ENCODE peak calls at places on chromosomes 5 and 9, in eight cellular contexts. B is neuronal stem cell; G is stimulated activated CD4-positive, alpha-beta T cell treated with anti-CD3 and anti-CD28 coated beads, Interleukin-4, amount 100 ng/mL, for 24 hours; Z is ecto neural progenitor cell; M is EL; R is fibroblast of gingiva; P is foreskin keratinocyte; H is M059J. A is an unnamed sample.

GRCh38 chr5:164475339-164475977 is 970.0 kb downstream of the MAT2B start:
- DNase-seq in B (no peak), G (no peak), Z (no peak), M (no peak), R (peak; percentile 2), P (peak; percentile 27), H (peak; percentile 2), A (no peak)

GRCh38 chr9:126367139-126367538 is 40.5 kb downstream of the MVB12B start:
- DNase-seq in B (no peak), G (no peak), Z (no peak), M (no peak), R (no peak), P (no peak), H (no peak), A (no peak)

GRCh38 chr9:392103-392502 is 177.4 kb downstream of the DOCK8 start:
- DNase-seq in B (no peak), G (no peak), Z (no peak), M (no peak), R (no peak), P (no peak), H (no peak), A (no peak)

GRCh38 chr5:141363952-141364660 is at the start of gene PCDHGA5:
- DNase-seq in B (no peak), G (no peak), Z (no peak), M (peak; percentile 21), R (no peak), P (no peak), H (no peak), A (no peak)

GRCh38 chr5:97266576-97266975 is 83.5 kb upstream of the RIOK2 start:
- DNase-seq in B (no peak), G (no peak), Z (no peak), M (no peak), R (peak; percentile 93), P (no peak), H (no peak), A (no peak)

GRCh38 chr5:10192309-10192708 is 57.4 kb downstream of the ATPSCKMT start:
- DNase-seq in B (no peak), G (no peak), Z (no peak), M (peak; percentile 87), R (peak; percentile 56), P (no peak), H (peak; percentile 59), A (no peak)

GRCh38 chr9:79302002-79302401 is 269.8 kb upstream of the TLE4 start:
- DNase-seq in B (no peak), G (no peak), Z (no peak), M (no peak), R (no peak), P (no peak), H (no peak), A (no peak)

GRCh38 chr5:146884230-146884629 is 5.7 kb upstream of the PPP2R2B start:
- DNase-seq in B (no peak), G (no peak), Z (no peak), M (no peak), R (no peak), P (peak; percentile 81), H (no peak), A (no peak)

GRCh38 chr9:136685792-136686533 is 1.3 kb downstream of the AGPAT2 start:
- DNase-seq in B (no peak), G (no peak), Z (no peak), M (no peak), R (peak; percentile 38), P (no peak), H (no peak), A (no peak)

GRCh38 chr5:135008981-135009735 is 24.9 kb downstream of the PITX1 start:
- DNase-seq in B (no peak), G (no peak), Z (peak; percentile 44), M (no peak), R (no peak), P (no peak), H (no peak), A (no peak)

GRCh38 chr5:159050408-159051091 is 49.2 kb downstream of the EBF1 start:
- DNase-seq in B (no peak), G (no peak), Z (no peak), M (peak; percentile 50), R (peak; percentile 94), P (no peak), H (peak; percentile 58), A (no peak)